ENCODE peak calls at places on chromosomes 6 and 20, in five cellular contexts. One of them, this sample, is unnamed.

GRCh38 chr6:94683409-94683808 is 893.9 kb upstream of the MANEA start:
- DNase-seq in ELR: no peak
- DNase-seq in activated T-cell treated with anti-CD3 and anti-CD28 coated beads, Interleukin-2, amount 50 U/mL, for 72 hours: no peak
- DNase-seq in AG09319: no peak
- DNase-seq in naive thymus-derived CD8-positive, alpha-beta T cell: no peak
- DNase-seq in this sample: no peak

GRCh38 chr6:151196571-151196970 is 43.2 kb upstream of the AKAP12 start:
- DNase-seq in activated T-cell treated with anti-CD3 and anti-CD28 coated beads, Interleukin-2, amount 50 U/mL, for 72 hours: no peak
- DNase-seq in naive thymus-derived CD8-positive, alpha-beta T cell: no peak
- DNase-seq in ELR: no peak
- DNase-seq in AG09319: peak
- DNase-seq in this sample: no peak

GRCh38 chr6:43972179-43972914 is 154.9 kb downstream of the MRPL14 start:
- DNase-seq in naive thymus-derived CD8-positive, alpha-beta T cell: no peak
- DNase-seq in ELR: peak
- DNase-seq in activated T-cell treated with anti-CD3 and anti-CD28 coated beads, Interleukin-2, amount 50 U/mL, for 72 hours: no peak
- DNase-seq in AG09319: no peak
- DNase-seq in this sample: no peak

GRCh38 chr20:62755817-62756724 is 40.2 kb upstream of the MRGBP start:
- DNase-seq in ELR: no peak
- DNase-seq in AG09319: no peak
- DNase-seq in naive thymus-derived CD8-positive, alpha-beta T cell: no peak
- DNase-seq in activated T-cell treated with anti-CD3 and anti-CD28 coated beads, Interleukin-2, amount 50 U/mL, for 72 hours: no peak
- DNase-seq in this sample: no peak

GRCh38 chr20:10863337-10864060 is 189.7 kb upstream of the JAG1 start:
- DNase-seq in naive thymus-derived CD8-positive, alpha-beta T cell: no peak
- DNase-seq in AG09319: peak
- DNase-seq in activated T-cell treated with anti-CD3 and anti-CD28 coated beads, Interleukin-2, amount 50 U/mL, for 72 hours: no peak
- DNase-seq in ELR: peak
- DNase-seq in this sample: no peak

GRCh38 chr6:40721252-40721936 is 134.2 kb upstream of the LRFN2 start:
- DNase-seq in naive thymus-derived CD8-positive, alpha-beta T cell: no peak
- DNase-seq in AG09319: no peak
- DNase-seq in ELR: no peak
- DNase-seq in activated T-cell treated with anti-CD3 and anti-CD28 coated beads, Interleukin-2, amount 50 U/mL, for 72 hours: no peak
- DNase-seq in this sample: no peak

GRCh38 chr6:167731216-167731615 is 95.5 kb upstream of the AFDN start:
- DNase-seq in AG09319: no peak
- DNase-seq in naive thymus-derived CD8-positive, alpha-beta T cell: no peak
- DNase-seq in activated T-cell treated with anti-CD3 and anti-CD28 coated beads, Interleukin-2, amount 50 U/mL, for 72 hours: no peak
- DNase-seq in ELR: no peak
- DNase-seq in this sample: no peak

GRCh38 chr20:47456952-47457724 is 44.5 kb upstream of the NCOA3 start:
- DNase-seq in AG09319: no peak
- DNase-seq in naive thymus-derived CD8-positive, alpha-beta T cell: no peak
- DNase-seq in activated T-cell treated with anti-CD3 and anti-CD28 coated beads, Interleukin-2, amount 50 U/mL, for 72 hours: peak
- DNase-seq in ELR: peak
- DNase-seq in this sample: no peak

GRCh38 chr6:128131036-128131435 is 230.2 kb upstream of the THEMIS start:
- DNase-seq in ELR: no peak
- DNase-seq in activated T-cell treated with anti-CD3 and anti-CD28 coated beads, Interleukin-2, amount 50 U/mL, for 72 hours: no peak
- DNase-seq in naive thymus-derived CD8-positive, alpha-beta T cell: no peak
- DNase-seq in AG09319: no peak
- DNase-seq in this sample: no peak

GRCh38 chr6:108209738-108210137 is 43.9 kb downstream of the NR2E1 start:
- DNase-seq in activated T-cell treated with anti-CD3 and anti-CD28 coated beads, Interleukin-2, amount 50 U/mL, for 72 hours: no peak
- DNase-seq in AG09319: no peak
- DNase-seq in ELR: no peak
- DNase-seq in naive thymus-derived CD8-positive, alpha-beta T cell: no peak
- DNase-seq in this sample: no peak